ENCODE peak calls at places on chromosome 22, in five cellular contexts. One of them, this sample, is unnamed. For H3K9me3, the result is how much of the 10 kb centered on the place peaks cover.

GRCh38 chr22:31350410-31350863 is 4.3 kb upstream of the PATZ1 start:
- DNase-seq in mesenchymal stem cell: peak
- DNase-seq in IMR-90: no peak
- DNase-seq in HAP-1: peak
- DNase-seq in adrenal gland: peak
- DNase-seq in this sample: no peak

GRCh38 chr22:44573451-44573850 is 75.4 kb upstream of the RTL6 start:
- DNase-seq in mesenchymal stem cell: no peak
- DNase-seq in IMR-90: no peak
- DNase-seq in HAP-1: no peak
- DNase-seq in adrenal gland: no peak
- DNase-seq in this sample: no peak

GRCh38 chr22:37728620-37729019 is 31.8 kb downstream of the TRIOBP start:
- DNase-seq in mesenchymal stem cell: no peak
- DNase-seq in IMR-90: no peak
- DNase-seq in HAP-1: no peak
- DNase-seq in adrenal gland: no peak
- DNase-seq in this sample: no peak

GRCh38 chr22:25853902-25854301 is 111.9 kb downstream of the MYO18B start:
- DNase-seq in mesenchymal stem cell: no peak
- DNase-seq in IMR-90: no peak
- DNase-seq in HAP-1: no peak
- DNase-seq in adrenal gland: no peak
- DNase-seq in this sample: no peak

GRCh38 chr22:20509344-20510047 is 2.1 kb downstream of the MED15 start:
- DNase-seq in mesenchymal stem cell: peak
- DNase-seq in IMR-90: peak
- DNase-seq in HAP-1: peak
- DNase-seq in adrenal gland: peak
- DNase-seq in this sample: peak

GRCh38 chr22:38180841-38181452 is 683 bp downstream of the PLA2G6 start:
- DNase-seq in mesenchymal stem cell: no peak
- DNase-seq in IMR-90: no peak
- DNase-seq in HAP-1: peak
- DNase-seq in adrenal gland: peak
- DNase-seq in this sample: no peak

GRCh38 chr22:17508110-17508509 is 55.2 kb upstream of the SLC25A18 start:
- DNase-seq in mesenchymal stem cell: no peak
- DNase-seq in IMR-90: no peak
- DNase-seq in HAP-1: no peak
- DNase-seq in adrenal gland: no peak
- DNase-seq in this sample: no peak

GRCh38 chr22:37892566-37893338 is 13.3 kb upstream of the MICALL1 start:
- DNase-seq in mesenchymal stem cell: no peak
- DNase-seq in IMR-90: no peak
- DNase-seq in HAP-1: no peak
- DNase-seq in adrenal gland: peak
- DNase-seq in this sample: no peak

DNA sequence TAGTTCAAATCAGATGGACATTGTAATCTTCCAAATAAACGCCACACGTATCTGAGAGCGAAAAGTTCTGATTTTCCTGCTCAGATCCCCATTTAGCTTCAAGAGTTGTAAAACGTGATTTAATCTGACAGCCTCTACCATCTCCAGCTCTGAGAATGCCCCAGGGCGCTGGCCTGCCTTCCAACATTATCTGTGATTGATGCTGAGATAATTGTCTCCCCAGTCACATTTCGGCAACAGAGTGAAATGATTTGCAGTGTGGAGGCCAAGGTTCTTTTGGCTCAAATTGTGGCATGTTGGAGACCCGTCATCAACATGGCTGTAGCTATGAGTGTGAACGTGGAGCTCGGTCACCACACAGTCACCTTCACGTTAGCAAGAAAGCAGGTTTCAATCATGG is 283.4 kb downstream of the BRD1 start:
- DNase-seq in mesenchymal stem cell: no peak
- DNase-seq in IMR-90: no peak
- DNase-seq in HAP-1: no peak
- DNase-seq in adrenal gland: no peak
- DNase-seq in this sample: no peak
- H3K9me3 ChIP-seq in mesenchymal stem cell: under half
- H3K9me3 ChIP-seq in IMR-90: half or more
- H3K9me3 ChIP-seq in HAP-1: under half
- H3K9me3 ChIP-seq in adrenal gland: under half
- H3K9me3 ChIP-seq in this sample: under half

GRCh38 chr22:47300698-47301405 is 538.4 kb downstream of the TBC1D22A start:
- DNase-seq in mesenchymal stem cell: no peak
- DNase-seq in IMR-90: no peak
- DNase-seq in HAP-1: no peak
- DNase-seq in adrenal gland: no peak
- DNase-seq in this sample: no peak

GRCh38 chr22:47301820-47302475 is 539.5 kb downstream of the TBC1D22A start:
- DNase-seq in mesenchymal stem cell: no peak
- DNase-seq in IMR-90: no peak
- DNase-seq in HAP-1: no peak
- DNase-seq in adrenal gland: no peak
- DNase-seq in this sample: no peak

GRCh38 chr22:47298017-47298820 is 535.8 kb downstream of the TBC1D22A start:
- DNase-seq in mesenchymal stem cell: no peak
- DNase-seq in IMR-90: no peak
- DNase-seq in HAP-1: no peak
- DNase-seq in adrenal gland: no peak
- DNase-seq in this sample: no peak

GRCh38 chr22:47299211-47299878 is 536.9 kb downstream of the TBC1D22A start:
- DNase-seq in mesenchymal stem cell: no peak
- DNase-seq in IMR-90: no peak
- DNase-seq in HAP-1: no peak
- DNase-seq in adrenal gland: no peak
- DNase-seq in this sample: no peak

DNA sequence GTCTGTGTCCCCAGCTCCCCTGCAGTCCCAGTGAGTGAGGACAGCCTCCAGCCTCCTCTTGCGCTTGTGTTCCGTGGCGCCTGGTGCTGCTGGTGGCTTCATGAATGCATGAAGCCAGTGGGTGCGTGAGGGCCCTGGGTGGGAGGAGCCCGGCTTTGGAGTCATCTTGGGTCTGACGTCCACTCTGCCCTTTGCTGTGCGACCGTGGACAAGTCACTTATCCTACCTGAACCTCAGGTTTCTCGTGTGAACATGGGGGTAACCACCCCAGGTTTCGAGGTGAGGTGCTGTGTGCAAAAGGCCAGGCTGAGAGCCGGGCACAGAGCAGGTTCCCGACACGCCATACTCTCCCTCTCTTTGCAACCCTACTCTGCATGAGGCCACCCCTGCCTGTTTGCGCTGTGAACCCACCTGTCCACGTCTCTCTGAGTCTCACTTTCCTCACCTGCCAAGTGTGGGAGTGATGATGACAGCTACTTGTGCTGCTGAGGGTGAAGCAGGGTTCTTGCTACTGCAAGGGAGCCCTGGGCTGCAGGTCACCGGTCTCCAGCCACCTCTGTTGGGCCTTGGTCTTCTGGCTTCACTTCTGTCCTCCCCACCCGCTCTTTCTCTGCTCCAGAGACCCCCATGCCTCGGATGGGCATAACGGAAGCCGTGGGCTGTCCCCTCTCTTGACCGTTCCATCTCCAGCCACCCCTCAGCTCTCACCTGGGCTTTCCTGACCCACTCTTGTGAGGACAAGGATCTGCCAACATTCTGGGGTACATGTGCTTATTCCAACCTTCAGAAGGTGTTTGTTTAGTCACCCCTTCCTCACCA is 537.6 kb downstream of the TBC1D22A start:
- DNase-seq in mesenchymal stem cell: no peak
- DNase-seq in IMR-90: no peak
- DNase-seq in HAP-1: no peak
- DNase-seq in adrenal gland: no peak
- DNase-seq in this sample: no peak
- H3K9me3 ChIP-seq in mesenchymal stem cell: under half
- H3K9me3 ChIP-seq in IMR-90: under half
- H3K9me3 ChIP-seq in HAP-1: under half
- H3K9me3 ChIP-seq in adrenal gland: under half
- H3K9me3 ChIP-seq in this sample: under half

GRCh38 chr22:48391171-48391711 is 1436.4 kb downstream of the BRD1 start:
- DNase-seq in mesenchymal stem cell: no peak
- DNase-seq in IMR-90: no peak
- DNase-seq in HAP-1: no peak
- DNase-seq in adrenal gland: no peak
- DNase-seq in this sample: no peak
- H3K9me3 ChIP-seq in mesenchymal stem cell: under half
- H3K9me3 ChIP-seq in IMR-90: under half
- H3K9me3 ChIP-seq in HAP-1: under half
- H3K9me3 ChIP-seq in adrenal gland: under half
- H3K9me3 ChIP-seq in this sample: under half

GRCh38 chr22:19330865-19331418 is 39.4 kb upstream of the CLTCL1 start:
- DNase-seq in mesenchymal stem cell: no peak
- DNase-seq in IMR-90: no peak
- DNase-seq in HAP-1: no peak
- DNase-seq in adrenal gland: no peak
- DNase-seq in this sample: no peak
- H3K9me3 ChIP-seq in mesenchymal stem cell: under half
- H3K9me3 ChIP-seq in IMR-90: under half
- H3K9me3 ChIP-seq in HAP-1: under half
- H3K9me3 ChIP-seq in adrenal gland: under half
- H3K9me3 ChIP-seq in this sample: under half

This sample was measured in astrocyte.